ENCODE peak calls at places on chromosomes 4 and X, in five cellular contexts. A, O, H, J and Q are unnamed samples.

GRCh38 chr4:138522366-138522765 is 280.2 kb upstream of the SLC7A11 start:
- DNase-seq in O (peak), H (no peak), A (no peak), J (no peak), Q (peak)

GRCh38 chrX:7120578-7121219 is 26.8 kb upstream of the STS start:
- DNase-seq in J (no peak), A (no peak), O (peak), H (peak), Q (no peak)

GRCh38 chr4:39514888-39515401 is 12.3 kb downstream of the UGDH start:
- DNase-seq in J (no peak), O (peak), A (no peak), H (no peak), Q (no peak)

GRCh38 chr4:17514865-17515264 is at the start of gene CLRN2:
- DNase-seq in A (no peak), H (no peak), O (no peak), J (no peak), Q (no peak)

GRCh38 chr4:79164961-79165610 is 160.8 kb downstream of the NAA11 start:
- DNase-seq in O (no peak), J (no peak), H (peak), A (peak), Q (no peak)

GRCh38 chr4:44632733-44633132 is 18.7 kb downstream of the YIPF7 start:
- DNase-seq in A (no peak), O (no peak), J (no peak), H (no peak), Q (no peak)

GRCh38 chrX:10457092-10457491 is 163.3 kb downstream of the MID1 start:
- DNase-seq in A (no peak), H (no peak), J (no peak), O (no peak), Q (no peak)

GRCh38 chr4:74369860-74370259 is 4.9 kb downstream of the EREG start:
- DNase-seq in O (no peak), J (no peak), A (no peak), H (no peak), Q (no peak)

GRCh38 chr4:10186228-10187214 is 69.9 kb upstream of the WDR1 start:
- DNase-seq in A (no peak), O (no peak), H (no peak), J (no peak), Q (no peak)

GRCh38 chr4:77268108-77268507 is 111.1 kb downstream of the CCNG2 start:
- DNase-seq in O (no peak), J (no peak), H (no peak), A (no peak), Q (no peak)

GRCh38 chr4:184019084-184019483 is 114.0 kb downstream of the STOX2 start:
- DNase-seq in A (no peak), O (no peak), H (no peak), J (no peak), Q (no peak)

GRCh38 chr4:183356173-183356825 is 34.1 kb upstream of the CLDN24 start:
- DNase-seq in H (no peak), A (no peak), O (no peak), J (no peak), Q (no peak)

GRCh38 chr4:136690363-136690762 is 841.9 kb downstream of the PCDH18 start:
- DNase-seq in O (peak), J (no peak), H (no peak), A (no peak), Q (no peak)

GRCh38 chrX:97065973-97066372 is 182.3 kb downstream of the RPA4 start:
- DNase-seq in A (no peak), J (no peak), O (peak), H (no peak), Q (no peak)

GRCh38 chr4:103012085-103012484 is 7.4 kb downstream of the SLC9B1 start:
- DNase-seq in J (no peak), O (peak), A (no peak), H (no peak), Q (no peak)

GRCh38 chr4:2335729-2336101 is 73.8 kb upstream of the MXD4 start:
- DNase-seq in A (no peak), H (no peak), O (no peak), J (no peak), Q (no peak)

GRCh38 chrX:91414710-91415109 is 19.9 kb upstream of the PABPC5 start:
- DNase-seq in A (no peak), H (no peak), J (no peak), O (peak), Q (no peak)

GRCh38 chr4:85475631-85476233 is 782 bp downstream of the ARHGAP24 start:
- DNase-seq in O (no peak), H (no peak), A (no peak), J (no peak), Q (no peak)

GRCh38 chr4:186249785-186250739 is 15.9 kb upstream of the F11 start:
- DNase-seq in J (no peak), O (peak), H (no peak), A (no peak), Q (no peak)

GRCh38 chrX:144586756-144587155 is 660.5 kb upstream of the SPANXN1 start:
- DNase-seq in J (no peak), H (no peak), O (peak), A (no peak), Q (no peak)

GRCh38 chr4:11650801-11651596 is 222.3 kb upstream of the HS3ST1 start:
- DNase-seq in J (no peak), O (peak), H (no peak), A (peak), Q (no peak)

GRCh38 chrX:3345281-3346081 is 971 bp downstream of the MXRA5 start:
- DNase-seq in A (peak), O (no peak), J (no peak), H (no peak), Q (no peak)

GRCh38 chr4:110799171-110799570 is 176.3 kb upstream of the PITX2 start:
- DNase-seq in J (no peak), H (no peak), A (no peak), O (no peak), Q (no peak)

GRCh38 chrX:132292753-132293152 is 73.5 kb upstream of the RAP2C start:
- DNase-seq in O (peak), J (peak), H (no peak), A (peak), Q (peak)

GRCh38 chrX:12953420-12953819 is 21.5 kb upstream of the TMSB4X start:
- DNase-seq in J (no peak), H (no peak), O (no peak), A (no peak), Q (no peak)

GRCh38 chr4:186765138-186765537 is 41.5 kb upstream of the FAT1 start:
- DNase-seq in A (no peak), H (no peak), O (no peak), J (no peak), Q (no peak)